ENCODE peak calls at places on chromosome 9, in ten cellular contexts. Q, T, I, L, P, Y, C, K, S and V are unnamed samples.

GRCh38 chr9:84846501-84847323 is 177.2 kb downstream of the NTRK2 start:
- DNase-seq in Q (no peak), T (no peak), I (no peak), L (no peak), P (no peak), Y (no peak), C (no peak), K (no peak), S (no peak), V (no peak)

GRCh38 chr9:15592317-15592716 is 39.5 kb downstream of the CCDC171 start:
- DNase-seq in Q (no peak), T (no peak), I (no peak), L (no peak), P (no peak), Y (no peak), C (no peak), K (no peak), S (no peak), V (no peak)

GRCh38 chr9:105341784-105342183 is 97.3 kb downstream of the SLC44A1 start:
- DNase-seq in Q (no peak), T (peak; percentile 66), I (peak; percentile 52), L (no peak), P (no peak), Y (no peak), C (no peak), K (no peak), S (no peak), V (no peak)

GRCh38 chr9:87853843-87854242 is 28.8 kb upstream of the SPATA31E1 start:
- DNase-seq in Q (no peak), T (no peak), I (no peak), L (no peak), P (no peak), Y (no peak), C (no peak), K (no peak), S (no peak), V (no peak)

GRCh38 chr9:38682713-38683112 is 37.2 kb downstream of the FAM240B start:
- DNase-seq in Q (no peak), T (peak; percentile 77), I (peak; percentile 62), L (no peak), P (no peak), Y (no peak), C (no peak), K (no peak), S (no peak), V (no peak)

GRCh38 chr9:112242147-112242804 is 67.2 kb upstream of the SUSD1 start:
- DNase-seq in Q (no peak), T (no peak), I (no peak), L (no peak), P (no peak), Y (no peak), C (no peak), K (no peak), S (no peak), V (no peak)

GRCh38 chr9:36162211-36162610 is 7.0 kb upstream of the CCIN start:
- DNase-seq in Q (no peak), T (no peak), I (no peak), L (no peak), P (no peak), Y (no peak), C (no peak), K (no peak), S (no peak), V (no peak)

GRCh38 chr9:34123682-34124081 is 2.8 kb downstream of the DCAF12 start:
- DNase-seq in Q (peak; percentile 80), T (no peak), I (no peak), L (no peak), P (no peak), Y (no peak), C (no peak), K (no peak), S (no peak), V (no peak)

GRCh38 chr9:133348763-133349573 is 950 bp downstream of the RPL7A start:
- DNase-seq in Q (no peak), T (no peak), I (no peak), L (no peak), P (no peak), Y (no peak), C (no peak), K (no peak), S (no peak), V (no peak)

GRCh38 chr9:130444565-130445221 is at the start of gene ASS1:
- DNase-seq in Q (no peak), T (no peak), I (peak; percentile 52), L (peak; percentile 81), P (no peak), Y (peak; percentile 13), C (peak; percentile 82), K (no peak), S (peak; percentile 91), V (no peak)

GRCh38 chr9:14563902-14564578 is 129.2 kb downstream of the ZDHHC21 start:
- DNase-seq in Q (no peak), T (no peak), I (no peak), L (peak; percentile 42), P (no peak), Y (no peak), C (no peak), K (no peak), S (no peak), V (no peak)

GRCh38 chr9:13755551-13755950 is 476.1 kb upstream of the MPDZ start:
- DNase-seq in Q (no peak), T (no peak), I (no peak), L (no peak), P (no peak), Y (no peak), C (no peak), K (no peak), S (no peak), V (no peak)

GRCh38 chr9:92795000-92795399 is 30.4 kb upstream of the BICD2 start:
- DNase-seq in Q (no peak), T (no peak), I (no peak), L (no peak), P (no peak), Y (no peak), C (no peak), K (no peak), S (no peak), V (no peak)

GRCh38 chr9:130325921-130326320 is 60.4 kb downstream of the HMCN2 start:
- DNase-seq in Q (no peak), T (no peak), I (no peak), L (no peak), P (no peak), Y (no peak), C (no peak), K (no peak), S (no peak), V (no peak)

GRCh38 chr9:117403848-117404247 is 11.0 kb downstream of the ASTN2 start:
- DNase-seq in Q (no peak), T (no peak), I (no peak), L (no peak), P (no peak), Y (no peak), C (no peak), K (no peak), S (no peak), V (no peak)

GRCh38 chr9:8816361-8816760 is 1016.8 kb upstream of the DMAC1 start:
- DNase-seq in Q (no peak), T (no peak), I (no peak), L (peak; percentile 31), P (no peak), Y (no peak), C (no peak), K (no peak), S (no peak), V (no peak)

GRCh38 chr9:98117984-98118639 is 910 bp downstream of the TRIM14 start:
- DNase-seq in Q (no peak), T (no peak), I (peak; percentile 21), L (no peak), P (no peak), Y (peak; percentile 7), C (no peak), K (peak; percentile 42), S (peak; percentile 91), V (no peak)

GRCh38 chr9:130129425-130130061 is 42.7 kb upstream of the NCS1 start:
- DNase-seq in Q (no peak), T (no peak), I (no peak), L (no peak), P (no peak), Y (no peak), C (no peak), K (peak; percentile 8), S (no peak), V (no peak)

GRCh38 chr9:68963416-68963815 is 50.5 kb downstream of the PRKACG start:
- DNase-seq in Q (no peak), T (no peak), I (no peak), L (no peak), P (no peak), Y (no peak), C (no peak), K (no peak), S (no peak), V (no peak)

GRCh38 chr9:130659699-130660248 is 4.6 kb upstream of the PRDM12 start:
- DNase-seq in Q (no peak), T (no peak), I (no peak), L (no peak), P (no peak), Y (no peak), C (peak; percentile 76), K (no peak), S (no peak), V (no peak)

GRCh38 chr9:116459576-116459975 is 227.5 kb upstream of the TRIM32 start:
- DNase-seq in Q (no peak), T (no peak), I (no peak), L (no peak), P (no peak), Y (no peak), C (no peak), K (no peak), S (no peak), V (no peak)

GRCh38 chr9:109861918-109862317 is 81.9 kb downstream of the PALM2AKAP2 start:
- DNase-seq in Q (no peak), T (peak; percentile 17), I (peak; percentile 77), L (no peak), P (no peak), Y (no peak), C (no peak), K (no peak), S (no peak), V (no peak)

GRCh38 chr9:35272989-35273388 is 111.2 kb downstream of the UNC13B start:
- DNase-seq in Q (no peak), T (peak; percentile 46), I (peak; percentile 49), L (no peak), P (no peak), Y (no peak), C (no peak), K (no peak), S (no peak), V (no peak)

GRCh38 chr9:136220017-136220729 is 15.2 kb upstream of the LHX3 start:
- DNase-seq in Q (no peak), T (no peak), I (no peak), L (no peak), P (no peak), Y (peak; percentile 17), C (no peak), K (no peak), S (no peak), V (no peak)